ENCODE peak calls at places on chromosome 12, in five cellular contexts. F, C, R, B and W are unnamed samples.

GRCh38 chr12:50185975-50186663 is 18.9 kb upstream of the CERS5 start:
- DNase-seq in F (no peak), B (no peak), R (no peak), C (no peak), W (no peak)

GRCh38 chr12:107079172-107080011 is 14.0 kb downstream of the CRY1 start:
- DNase-seq in C (no peak), F (peak; percentile 44), R (no peak), B (peak; percentile 37), W (no peak)

GRCh38 chr12:42140901-42141300 is 3.8 kb downstream of the GXYLT1 start:
- DNase-seq in C (no peak), B (no peak), R (no peak), F (peak; percentile 16), W (no peak)

GRCh38 chr12:130826151-130826801 is 12.8 kb downstream of the STX2 start:
- DNase-seq in R (peak; percentile 40), C (peak; percentile 68), B (peak; percentile 41), F (peak; percentile 82), W (peak; percentile 67)

GRCh38 chr12:109199324-109199723 is 82.9 kb downstream of the ACACB start:
- DNase-seq in B (no peak), C (no peak), R (no peak), F (no peak), W (no peak)

GRCh38 chr12:9776795-9777194 is 16.1 kb upstream of the CD69 start:
- DNase-seq in C (no peak), B (no peak), F (no peak), R (no peak), W (no peak)

GRCh38 chr12:76255692-76256091 is 92.5 kb downstream of the BBS10 start:
- DNase-seq in B (no peak), C (no peak), R (no peak), F (no peak), W (no peak)

GRCh38 chr12:120235369-120236123 is 30.0 kb downstream of the PXN start:
- DNase-seq in F (peak; percentile 30), C (no peak), R (no peak), B (no peak), W (no peak)

GRCh38 chr12:55908726-55909512 is 18.8 kb downstream of the PYM1 start:
- DNase-seq in F (no peak), R (no peak), B (no peak), C (no peak), W (no peak)

GRCh38 chr12:48863296-48863695 is 2.4 kb downstream of the RND1 start:
- DNase-seq in R (no peak), C (no peak), B (no peak), F (no peak), W (no peak)

GRCh38 chr12:97501422-97501821 is 38.8 kb downstream of the RMST start:
- DNase-seq in R (no peak), C (no peak), B (no peak), F (no peak), W (no peak)

GRCh38 chr12:68557011-68557715 is 53.5 kb upstream of the RAP1B start:
- DNase-seq in C (no peak), R (no peak), F (peak; percentile 85), B (no peak), W (no peak)

GRCh38 chr12:131592972-131593371 is 117.9 kb upstream of the SFSWAP start:
- DNase-seq in C (peak; percentile 15), R (peak; percentile 22), F (no peak), B (peak; percentile 87), W (peak; percentile 70)

GRCh38 chr12:111645433-111645832 is 40.3 kb downstream of the BRAP start:
- DNase-seq in F (peak; percentile 29), B (no peak), R (no peak), C (no peak), W (no peak)

GRCh38 chr12:98896938-98897337 is 251.8 kb downstream of the APAF1 start:
- DNase-seq in B (peak; percentile 4), F (no peak), R (no peak), C (no peak), W (no peak)

GRCh38 chr12:45674583-45674982 is 54.9 kb upstream of the ARID2 start:
- DNase-seq in C (no peak), B (no peak), F (peak; percentile 94), R (no peak), W (no peak)

GRCh38 chr12:116693259-116694227 is 44.3 kb downstream of the SPRING1 start:
- DNase-seq in B (no peak), C (no peak), R (no peak), F (no peak), W (no peak)

GRCh38 chr12:7948585-7949264 is 12.7 kb upstream of the SLC2A3 start:
- DNase-seq in C (no peak), F (no peak), R (no peak), B (no peak), W (no peak)

GRCh38 chr12:53052419-53053222 is 2.8 kb downstream of the TNS2 start:
- DNase-seq in R (no peak), C (no peak), B (no peak), F (peak; percentile 81), W (no peak)

GRCh38 chr12:47413806-47414205 is 292.0 kb downstream of the RPAP3 start:
- DNase-seq in F (no peak), C (no peak), B (no peak), R (no peak), W (no peak)

GRCh38 chr12:14768823-14769405 is 34.4 kb downstream of the WBP11 start:
- DNase-seq in B (peak; percentile 76), R (peak; percentile 15), C (peak; percentile 23), F (no peak), W (peak; percentile 72)

GRCh38 chr12:119180380-119181040 is 1.8 kb downstream of the HSPB8 start:
- DNase-seq in R (no peak), B (no peak), F (no peak), C (no peak), W (no peak)

GRCh38 chr12:55818140-55818728 is 393 bp downstream of the ORMDL2 start:
- DNase-seq in C (no peak), B (no peak), R (no peak), F (no peak), W (no peak)

GRCh38 chr12:48744251-48745008 is 27.9 kb upstream of the CCNT1 start:
- DNase-seq in C (no peak), R (no peak), F (no peak), B (no peak), W (no peak)

GRCh38 chr12:14193623-14194022 is 171.9 kb upstream of the ATF7IP start:
- DNase-seq in C (no peak), B (no peak), R (no peak), F (no peak), W (no peak)

GRCh38 chr12:3040026-3040656 is 37.0 kb upstream of the TSPAN9 start:
- DNase-seq in B (no peak), R (no peak), C (no peak), F (no peak), W (no peak)

GRCh38 chr12:130998136-130998535 is 44.4 kb downstream of the ADGRD1 start:
- DNase-seq in F (no peak), C (no peak), R (no peak), B (no peak), W (no peak)

GRCh38 chr12:110355080-110355479 is 48.4 kb downstream of the ANAPC7 start:
- DNase-seq in F (no peak), R (no peak), C (peak; percentile 42), B (peak; percentile 49), W (no peak)

GRCh38 chr12:64412458-64412857 is 8.3 kb downstream of the XPOT start:
- DNase-seq in B (no peak), C (no peak), R (no peak), F (no peak), W (no peak)

GRCh38 chr12:102413396-102413795 is 67.0 kb downstream of the IGF1 start:
- DNase-seq in C (no peak), F (no peak), B (no peak), R (no peak), W (no peak)